ENCODE peak calls at places on chromosomes 13 and 19, in five cellular contexts. G is CD14-positive monocyte, C is NCI-H69, U is NCI-H510A, E is NCI-H1092 treated with DMSO at 0.1 percent for 48 hours. D is an unnamed sample.

GRCh38 chr19:38596057-38596981 is 21.4 kb downstream of the MAP4K1 start:
- DNase-seq in G (no peak), C (peak; percentile 88), U (no peak), E (no peak), D (peak; percentile 52)

GRCh38 chr13:101624210-101624922 is 171.9 kb downstream of the ITGBL1 start:
- DNase-seq in G (no peak), C (peak; percentile 91), U (no peak), E (peak; percentile 84), D (no peak)

GRCh38 chr13:76894401-76895110 is 8.4 kb upstream of the KCTD12 start:
- DNase-seq in G (no peak), C (no peak), U (no peak), E (no peak), D (no peak)

GRCh38 chr19:50460161-50460765 is 16.0 kb upstream of the EMC10 start:
- DNase-seq in G (no peak), C (peak; percentile 35), U (no peak), E (no peak), D (no peak)

GRCh38 chr19:35205733-35206323 is 22.7 kb downstream of the FAM187B start:
- DNase-seq in G (no peak), C (no peak), U (no peak), E (no peak), D (no peak)

GRCh38 chr13:102402292-102402691 is 444 bp upstream of the FGF14 start:
- DNase-seq in G (no peak), C (peak; percentile 98), U (no peak), E (no peak), D (peak; percentile 12)

GRCh38 chr19:54275951-54276350 is 5.0 kb downstream of the LILRB2 start:
- DNase-seq in G (no peak), C (no peak), U (no peak), E (no peak), D (no peak)

GRCh38 chr19:18322318-18322758 is 538 bp downstream of the LSM4 start:
- DNase-seq in G (peak; percentile 67), C (peak; percentile 69), U (peak; percentile 29), E (peak; percentile 31), D (peak; percentile 84)

GRCh38 chr13:113495494-113496251 is 5.2 kb upstream of the DCUN1D2 start:
- DNase-seq in G (no peak), C (no peak), U (peak; percentile 27), E (no peak), D (no peak)

GRCh38 chr13:106565127-106565775 is 2.7 kb downstream of the ARGLU1 start:
- DNase-seq in G (no peak), C (no peak), U (no peak), E (no peak), D (no peak)

GRCh38 chr19:10518444-10519361 is 1.5 kb upstream of the S1PR5 start:
- DNase-seq in G (no peak), C (peak; percentile 24), U (no peak), E (no peak), D (no peak)

GRCh38 chr19:10915511-10916091 is 12.8 kb downstream of the YIPF2 start:
- DNase-seq in G (no peak), C (no peak), U (no peak), E (no peak), D (no peak)

GRCh38 chr19:49201042-49201441 is 43.5 kb downstream of the TRPM4 start:
- DNase-seq in G (no peak), C (no peak), U (no peak), E (no peak), D (no peak)

GRCh38 chr13:112918746-112919145 is 50.3 kb upstream of the MCF2L start:
- DNase-seq in G (no peak), C (no peak), U (no peak), E (no peak), D (no peak)

GRCh38 chr19:4326837-4327251 is 11.8 kb downstream of the STAP2 start:
- DNase-seq in G (no peak), C (peak; percentile 21), U (no peak), E (no peak), D (no peak)

GRCh38 chr13:81078048-81078447 is 737.1 kb upstream of the SPRY2 start:
- DNase-seq in G (no peak), C (no peak), U (no peak), E (no peak), D (no peak)

GRCh38 chr19:4748589-4748988 is 24.9 kb upstream of the DPP9 start:
- DNase-seq in G (no peak), C (peak; percentile 63), U (no peak), E (peak; percentile 27), D (no peak)

GRCh38 chr13:67283602-67284001 is 53.5 kb upstream of the PCDH9 start:
- DNase-seq in G (no peak), C (peak; percentile 34), U (no peak), E (no peak), D (no peak)

GRCh38 chr19:18596752-18597157 is 8.2 kb downstream of the REX1BD start:
- DNase-seq in G (peak; percentile 75), C (peak; percentile 68), U (no peak), E (peak; percentile 12), D (peak; percentile 63)